ENCODE peak calls at places on chromosomes 5 and 9, in six cellular contexts. I is upper lobe of right lung, H is lower lobe of right lung, X is neural progenitor cell, U is left lung, T is WERI-Rb-1. F is an unnamed sample.

GRCh38 chr5:58411372-58411771 is 48.5 kb downstream of the PLK2 start:
- DNase-seq in H (no peak), U (no peak), I (no peak), T (no peak), X (no peak), F (no peak)

GRCh38 chr9:117187498-117187897 is 227.4 kb downstream of the ASTN2 start:
- DNase-seq in X (no peak), I (no peak), T (no peak), U (no peak), H (no peak), F (no peak)

GRCh38 chr5:6158974-6159863 is 219.1 kb downstream of the MED10 start:
- DNase-seq in X (no peak), T (no peak), H (no peak), U (no peak), I (no peak), F (peak)

GRCh38 chr5:139670369-139671095 is 22.4 kb downstream of the CXXC5 start:
- DNase-seq in I (no peak), X (peak), T (no peak), U (no peak), H (no peak), F (no peak)

GRCh38 chr9:90142580-90142979 is 500.0 kb downstream of the DIRAS2 start:
- DNase-seq in H (no peak), I (no peak), T (peak), X (peak), U (no peak), F (no peak)

GRCh38 chr5:127517480-127518318 is at the start of gene PRRC1:
- DNase-seq in H (peak), T (peak), X (peak), I (peak), U (peak), F (peak)

GRCh38 chr5:124936626-124936933 is 190.1 kb upstream of the ZNF608 start:
- DNase-seq in H (no peak), T (no peak), I (no peak), X (no peak), U (no peak), F (no peak)

GRCh38 chr5:8060235-8061139 is 191.5 kb downstream of the MTRR start:
- DNase-seq in H (no peak), U (no peak), I (no peak), T (no peak), X (no peak), F (no peak)

GRCh38 chr9:112790231-112790774 is 39.7 kb downstream of the SNX30 start:
- DNase-seq in U (no peak), H (no peak), I (no peak), T (no peak), X (no peak), F (no peak)

GRCh38 chr9:136557036-136557435 is 11.2 kb upstream of the NOTCH1 start:
- DNase-seq in H (no peak), U (no peak), X (no peak), T (no peak), I (no peak), F (no peak)

GRCh38 chr9:121545875-121546423 is 46.3 kb upstream of the GGTA1 start:
- DNase-seq in I (peak), H (peak), T (peak), U (peak), X (peak), F (peak)

GRCh38 chr9:124388275-124389048 is 26.8 kb downstream of the PSMB7 start:
- DNase-seq in X (no peak), H (no peak), T (no peak), U (no peak), I (no peak), F (no peak)

GRCh38 chr9:93818795-93819472 is 136.2 kb downstream of the BARX1 start:
- DNase-seq in H (no peak), U (no peak), X (no peak), T (peak), I (peak), F (no peak)

GRCh38 chr5:14560091-14560595 is 21.4 kb upstream of the OTULINL start:
- DNase-seq in H (no peak), T (peak), I (no peak), U (no peak), X (peak), F (no peak)

GRCh38 chr9:110115868-110116542 is 92.0 kb downstream of the C9orf152 start:
- DNase-seq in I (no peak), X (no peak), T (no peak), U (no peak), H (no peak), F (peak)

DNA sequence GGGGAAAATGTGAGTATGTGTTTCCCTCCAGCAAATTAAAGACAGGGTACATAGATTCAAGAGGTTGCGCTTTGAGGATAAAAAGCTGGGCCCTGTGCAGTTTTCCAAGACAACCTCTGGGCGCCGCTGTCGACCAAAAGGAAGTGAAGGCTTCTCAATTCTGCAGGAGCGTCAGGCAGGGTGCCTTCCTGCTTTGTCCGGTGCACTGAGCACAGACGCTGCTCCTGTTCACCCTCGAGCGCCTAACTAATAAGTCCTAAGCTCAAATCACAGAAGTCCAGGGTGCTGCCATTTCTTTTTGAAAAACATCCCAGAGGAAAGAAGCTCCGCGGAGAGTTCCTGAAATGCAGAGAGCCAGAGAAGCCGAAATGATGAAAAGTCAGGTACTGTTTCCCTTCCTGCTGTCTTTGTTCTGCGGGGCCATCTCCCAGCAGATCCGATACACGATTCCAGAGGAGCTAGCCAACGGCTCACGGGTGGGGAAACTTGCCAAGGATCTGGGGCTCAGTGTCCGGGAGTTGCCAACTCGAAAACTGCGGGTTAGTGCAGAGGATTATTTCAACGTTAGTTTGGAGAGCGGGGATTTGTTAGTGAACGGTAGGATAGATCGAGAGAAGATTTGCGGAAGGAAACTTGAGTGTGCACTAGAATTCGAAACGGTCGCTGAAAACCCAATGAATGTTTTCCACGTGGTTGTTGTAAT is at the start of gene PCDHGB1:
- DNase-seq in T (peak), X (peak), I (no peak), U (no peak), H (no peak), F (no peak)
- H3K4me3 ChIP-seq in T (peak), X (peak), I (no peak), U (no peak), H (peak), F (peak)

GRCh38 chr9:14258840-14259239 is 55.1 kb downstream of the NFIB start:
- DNase-seq in H (no peak), I (no peak), U (no peak), T (no peak), X (no peak), F (no peak)

GRCh38 chr9:14256588-14256987 is 57.4 kb downstream of the NFIB start:
- DNase-seq in X (no peak), H (no peak), T (no peak), I (no peak), U (no peak), F (no peak)

GRCh38 chr9:14260101-14260500 is 53.8 kb downstream of the NFIB start:
- DNase-seq in I (no peak), T (no peak), U (no peak), X (no peak), H (no peak), F (no peak)

GRCh38 chr9:14262836-14263235 is 51.1 kb downstream of the NFIB start:
- DNase-seq in I (no peak), H (no peak), X (no peak), T (no peak), U (no peak), F (no peak)

DNA sequence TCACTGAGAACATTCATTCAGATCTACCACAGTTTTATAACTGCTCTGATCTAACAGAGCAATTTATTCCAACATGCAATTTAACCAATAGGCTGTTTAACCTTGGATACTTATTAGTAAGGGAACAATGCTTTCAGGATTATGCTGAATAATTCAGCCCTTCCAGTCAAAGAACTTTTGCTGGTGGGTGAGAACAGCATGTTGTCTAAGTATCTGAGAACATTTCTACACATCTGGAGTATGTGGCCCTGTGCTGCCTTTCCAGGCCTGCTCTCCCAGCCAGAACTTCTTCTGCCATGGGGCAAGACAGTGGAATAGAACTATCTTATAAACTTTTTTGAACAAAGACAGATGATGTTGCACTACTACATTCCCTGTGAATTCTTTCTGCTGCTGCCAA is 55.8 kb downstream of the NFIB start:
- DNase-seq in X (no peak), I (no peak), T (no peak), U (no peak), H (no peak), F (no peak)
- TF ChIP-seq CTCF in X (no peak), I (no peak), T (no peak), U (no peak), H (no peak), F (no peak)

GRCh38 chr9:125750656-125751035 is 3.5 kb downstream of the PBX3 start:
- DNase-seq in U (no peak), I (no peak), H (no peak), X (peak), T (peak), F (no peak)

GRCh38 chr9:125747765-125748510 is 765 bp downstream of the PBX3 start:
- DNase-seq in T (peak), U (peak), I (peak), H (peak), X (peak), F (no peak)

GRCh38 chr9:125748511-125749099 is 1.4 kb downstream of the PBX3 start:
- DNase-seq in U (no peak), H (no peak), X (peak), T (no peak), I (no peak), F (no peak)

GRCh38 chr9:125749951-125750655 is 2.9 kb downstream of the PBX3 start:
- DNase-seq in U (no peak), X (no peak), T (no peak), I (no peak), H (no peak), F (no peak)

DNA sequence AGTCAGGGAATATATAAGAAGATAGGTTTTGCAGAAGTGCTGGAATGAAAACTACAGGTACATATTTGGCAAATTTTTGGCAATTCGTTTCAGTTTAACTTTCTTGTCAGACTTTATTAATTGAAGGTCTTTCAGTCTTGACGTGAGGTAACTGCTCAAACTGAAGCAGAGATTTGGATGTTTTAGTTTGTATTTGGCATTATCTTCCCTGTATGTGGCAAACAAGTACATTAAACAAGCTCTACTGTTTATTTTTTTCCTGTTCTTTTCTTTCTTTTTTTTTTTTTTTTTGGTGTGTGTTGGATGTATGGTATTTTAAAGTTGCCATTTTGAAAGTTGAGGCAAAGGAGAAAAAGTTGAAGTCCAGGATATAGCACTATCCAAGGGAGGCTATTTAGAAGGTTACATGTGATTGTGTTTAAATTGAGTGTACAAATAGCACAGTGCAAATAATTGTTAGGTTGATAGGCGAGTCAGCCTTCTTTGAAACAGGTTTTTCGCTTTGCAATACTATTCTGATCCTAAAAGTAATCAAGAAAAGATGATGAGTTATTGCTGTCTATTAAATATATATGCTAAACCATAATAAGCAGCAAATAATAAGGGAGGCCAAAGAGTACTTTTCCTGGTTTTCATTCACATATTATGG is 2.2 kb downstream of the PBX3 start:
- DNase-seq in X (no peak), I (no peak), H (no peak), U (no peak), T (no peak), F (no peak)
- H3K4me3 ChIP-seq in X (peak), I (peak), H (peak), U (peak), T (peak), F (no peak)

GRCh38 chr9:87334366-87334765 is 163.3 kb upstream of the DAPK1 start:
- DNase-seq in H (no peak), U (no peak), I (no peak), T (no peak), X (no peak), F (no peak)

GRCh38 chr9:87338075-87338989 is 159.3 kb upstream of the DAPK1 start:
- DNase-seq in H (no peak), U (no peak), I (no peak), T (no peak), X (peak), F (no peak)

GRCh38 chr9:87337335-87338074 is 160.2 kb upstream of the DAPK1 start:
- DNase-seq in H (no peak), I (no peak), X (peak), U (no peak), T (no peak), F (no peak)

GRCh38 chr9:87336914-87337333 is 160.7 kb upstream of the DAPK1 start:
- DNase-seq in X (peak), I (no peak), H (no peak), T (peak), U (peak), F (peak)

DNA sequence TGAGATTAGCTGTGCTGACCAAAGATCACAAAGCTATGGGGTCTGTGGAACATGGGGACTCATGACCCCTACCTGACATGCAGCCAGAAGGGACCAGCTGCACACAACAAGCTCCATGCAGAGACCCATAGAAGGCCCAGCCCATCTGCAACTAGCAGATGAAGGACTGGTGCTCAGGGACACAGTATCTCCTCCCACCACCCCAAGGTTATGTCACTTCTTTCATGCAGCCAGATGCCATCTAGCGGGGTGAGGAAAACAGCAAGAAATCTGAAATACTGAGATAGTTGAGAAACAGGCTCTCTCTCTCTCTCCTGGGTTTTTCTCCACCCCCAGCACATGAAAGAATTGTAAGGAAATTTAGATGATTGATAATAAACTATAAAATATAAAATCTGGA is 161.3 kb upstream of the DAPK1 start:
- DNase-seq in H (no peak), X (no peak), I (no peak), U (no peak), T (no peak), F (no peak)
- TF ChIP-seq CTCF in H (no peak), X (no peak), I (no peak), U (no peak), T (peak), F (peak)

GRCh38 chr5:41510176-41510831 is at the start of gene PLCXD3:
- DNase-seq in T (peak), X (peak), U (peak), H (peak), I (peak), F (no peak)
- H3K4me3 ChIP-seq in T (peak), X (peak), U (peak), H (peak), I (peak), F (peak)

DNA sequence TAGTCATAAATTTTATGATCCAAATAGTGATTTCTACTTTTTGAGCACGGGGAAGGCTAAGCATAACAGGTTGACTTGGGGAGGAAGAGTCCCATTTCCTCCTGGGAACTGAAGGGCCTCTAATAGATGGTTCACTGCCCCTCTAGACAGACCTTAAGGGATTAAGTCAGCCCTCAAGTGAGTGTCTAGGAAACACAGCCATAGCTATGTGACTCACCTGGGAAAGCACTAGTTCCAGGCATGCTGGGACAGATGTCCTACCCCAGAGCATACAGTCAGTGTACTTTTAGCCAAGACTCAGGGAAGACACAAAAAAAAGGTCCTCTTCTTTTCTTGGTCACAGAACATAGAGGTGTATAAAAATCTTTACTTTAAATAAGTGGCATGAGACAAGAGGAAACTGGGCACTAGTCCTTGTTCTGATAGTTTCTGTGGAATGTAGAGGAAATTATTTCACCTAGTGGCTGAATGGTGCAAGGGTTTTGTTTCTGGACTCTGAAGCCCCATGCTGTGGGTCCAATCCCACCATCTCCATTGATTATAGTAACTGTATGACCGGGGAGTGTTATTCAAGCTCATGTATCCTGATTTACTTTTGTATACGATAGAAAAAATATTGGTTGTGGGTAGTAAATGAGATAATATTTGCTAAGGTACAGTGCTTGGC is 86.0 kb downstream of the NREP start:
- DNase-seq in X (no peak), H (no peak), I (no peak), U (no peak), T (no peak), F (no peak)
- TF ChIP-seq CTCF in X (peak), H (no peak), I (no peak), U (no peak), T (no peak), F (no peak)

GRCh38 chr5:33892419-33893151 is 795 bp upstream of the ADAMTS12 start:
- DNase-seq in I (no peak), X (peak), T (no peak), U (no peak), H (no peak), F (peak)

GRCh38 chr5:33890633-33891032 is 1.2 kb downstream of the ADAMTS12 start:
- DNase-seq in T (no peak), X (peak), H (no peak), I (no peak), U (no peak), F (no peak)

GRCh38 chr5:33894566-33894965 is 2.8 kb upstream of the ADAMTS12 start:
- DNase-seq in I (no peak), U (no peak), H (no peak), T (no peak), X (no peak), F (peak)

GRCh38 chr5:33890147-33890546 is 1.6 kb downstream of the ADAMTS12 start:
- DNase-seq in H (no peak), I (no peak), T (no peak), U (no peak), X (peak), F (no peak)

GRCh38 chr5:33891731-33892418 is at the start of gene ADAMTS12:
- DNase-seq in X (peak), H (no peak), U (peak), T (no peak), I (peak), F (no peak)
- H3K4me3 ChIP-seq in X (peak), H (peak), U (peak), T (no peak), I (peak), F (peak)

F was measured in AG04449.